ENCODE peak calls at places on chromosomes 12 and 14, in seven cellular contexts. V, A, Y, H, F, K and Z are unnamed samples.
A peak's percentile ranks its signal among the peaks of the same experiment; 100 is the strongest.

GRCh38 chr12:57139796-57140649 is 7.4 kb downstream of the LRP1-AS start:
- DNase-seq in V (no peak), A (peak; percentile 35), Y (no peak), H (no peak), F (no peak), K (no peak), Z (no peak)

GRCh38 chr12:8544295-8544694 is 3.6 kb upstream of the CLEC4E start:
- DNase-seq in V (peak; percentile 70), A (peak; percentile 40), Y (peak; percentile 80), H (no peak), F (peak; percentile 38), K (peak; percentile 72), Z (no peak)

GRCh38 chr14:95472819-95473251 is 43.6 kb downstream of the SYNE3 start:
- DNase-seq in V (no peak), A (no peak), Y (no peak), H (no peak), F (no peak), K (no peak), Z (no peak)

GRCh38 chr12:56658921-56659320 is 13.1 kb upstream of the ATP5F1B start:
- DNase-seq in V (no peak), A (no peak), Y (no peak), H (no peak), F (no peak), K (no peak), Z (no peak)

GRCh38 chr14:103686831-103687485 is 28.3 kb downstream of the XRCC3 start:
- DNase-seq in V (no peak), A (no peak), Y (no peak), H (no peak), F (no peak), K (no peak), Z (no peak)

GRCh38 chr14:73723799-73724621 is 9.8 kb upstream of the PNMA1 start:
- DNase-seq in V (no peak), A (peak; percentile 84), Y (no peak), H (peak; percentile 86), F (peak; percentile 72), K (no peak), Z (peak; percentile 33)

GRCh38 chr12:2456813-2457186 is 338.0 kb upstream of the FKBP4 start:
- DNase-seq in V (no peak), A (no peak), Y (no peak), H (no peak), F (no peak), K (no peak), Z (no peak)

GRCh38 chr12:25045869-25046268 is 97.0 kb upstream of the BCAT1 start:
- DNase-seq in V (no peak), A (no peak), Y (no peak), H (no peak), F (no peak), K (no peak), Z (no peak)

GRCh38 chr12:42679402-42679801 is 89.9 kb upstream of the PRICKLE1 start:
- DNase-seq in V (no peak), A (no peak), Y (peak; percentile 21), H (no peak), F (no peak), K (no peak), Z (no peak)

GRCh38 chr14:34297786-34298520 is 164.1 kb downstream of the SPTSSA start:
- DNase-seq in V (no peak), A (no peak), Y (no peak), H (no peak), F (no peak), K (no peak), Z (no peak)

GRCh38 chr12:26109343-26109841 is 15.4 kb downstream of the BHLHE41 start:
- DNase-seq in V (no peak), A (peak; percentile 68), Y (no peak), H (no peak), F (no peak), K (no peak), Z (no peak)

GRCh38 chr12:57210461-57210860 is 6.1 kb upstream of the NXPH4 start:
- DNase-seq in V (no peak), A (no peak), Y (no peak), H (no peak), F (no peak), K (no peak), Z (no peak)

GRCh38 chr14:67485501-67486095 is 2.9 kb downstream of the TMEM229B start:
- DNase-seq in V (no peak), A (no peak), Y (no peak), H (no peak), F (no peak), K (no peak), Z (no peak)

GRCh38 chr14:70665448-70666363 is 24.0 kb downstream of the TTC9 start:
- DNase-seq in V (no peak), A (no peak), Y (no peak), H (no peak), F (no peak), K (no peak), Z (peak; percentile 73)

GRCh38 chr12:131061041-131061806 is 107.5 kb downstream of the ADGRD1 start:
- DNase-seq in V (no peak), A (peak; percentile 7), Y (no peak), H (no peak), F (peak; percentile 4), K (no peak), Z (no peak)

GRCh38 chr12:56377310-56377988 is 14.8 kb upstream of the APOF start:
- DNase-seq in V (no peak), A (no peak), Y (no peak), H (no peak), F (no peak), K (no peak), Z (no peak)

GRCh38 chr14:36662543-36663403 is 1.1 kb downstream of the PAX9 start:
- DNase-seq in V (no peak), A (no peak), Y (no peak), H (no peak), F (no peak), K (no peak), Z (no peak)

GRCh38 chr12:54010972-54011664 is 2.3 kb downstream of the HOXC8 start:
- DNase-seq in V (no peak), A (no peak), Y (no peak), H (no peak), F (no peak), K (no peak), Z (no peak)

DNA sequence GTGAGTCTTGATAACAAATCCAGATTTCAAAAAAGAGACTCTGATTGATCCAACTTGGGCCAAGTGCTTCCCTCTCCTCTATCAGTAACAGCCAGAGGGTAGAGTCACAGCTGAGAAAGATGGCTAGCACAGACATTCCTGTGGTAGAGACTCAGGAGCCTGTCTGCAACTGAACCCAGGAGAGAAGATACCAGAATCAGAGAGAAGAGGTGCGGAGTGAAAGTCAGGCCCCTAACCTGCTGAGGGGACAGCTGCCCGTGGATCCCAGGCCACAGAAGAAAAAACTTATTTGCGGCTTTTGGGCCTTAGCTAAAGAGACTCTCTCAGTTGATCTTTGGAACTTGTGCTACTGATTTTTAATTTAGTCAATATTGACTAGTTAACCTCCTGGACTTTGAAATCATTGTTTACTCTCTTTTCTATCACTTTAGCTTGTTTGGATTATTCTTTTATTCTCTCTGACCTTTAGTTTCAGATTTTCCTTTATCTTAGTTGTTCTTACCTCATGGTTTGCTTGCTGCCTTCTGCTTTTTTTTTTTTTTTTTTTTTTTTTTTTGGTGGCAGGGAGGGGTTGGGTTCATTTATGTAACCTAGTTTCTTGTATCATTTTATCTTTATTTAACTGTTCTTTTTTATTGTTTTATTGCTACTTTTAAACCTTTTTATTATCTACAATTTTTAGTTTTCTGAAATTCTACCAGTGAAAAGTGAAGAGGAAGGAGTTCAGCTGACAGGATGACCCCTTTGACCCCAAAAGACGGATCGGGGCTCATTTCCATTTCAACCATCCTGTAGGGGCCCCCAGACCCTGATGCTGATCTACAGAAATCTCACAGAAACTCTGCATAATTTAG is 154.9 kb upstream of the KRR1 start:
- DNase-seq in V (no peak), A (no peak), Y (no peak), H (no peak), F (no peak), K (no peak), Z (no peak)
- H3K27ac ChIP-seq in V (no peak overlapping the region), A (peak overlapping the region; percentile 61), Y (no peak overlapping the region), H (peak overlapping the region; percentile 14), F (peak overlapping the region; percentile 11), K (no peak overlapping the region), Z (peak overlapping the region; percentile 47)

GRCh38 chr14:99273025-99273723 is 1.2 kb upstream of the BCL11B start:
- DNase-seq in V (no peak), A (no peak), Y (peak; percentile 61), H (no peak), F (no peak), K (peak; percentile 27), Z (no peak)
- H3K27ac ChIP-seq in V (no peak overlapping the region), A (no peak overlapping the region), Y (no peak overlapping the region), H (peak overlapping the region; percentile 75), F (no peak overlapping the region), K (peak overlapping the region; percentile 80), Z (peak overlapping the region; percentile 77)

GRCh38 chr14:59333668-59334067 is 131.5 kb downstream of the GPR135 start:
- DNase-seq in V (no peak), A (no peak), Y (peak; percentile 92), H (no peak), F (no peak), K (no peak), Z (peak; percentile 29)

GRCh38 chr14:59331217-59331616 is 134.0 kb downstream of the GPR135 start:
- DNase-seq in V (peak; percentile 23), A (no peak), Y (no peak), H (no peak), F (no peak), K (no peak), Z (no peak)

GRCh38 chr14:59333235-59333634 is 131.9 kb downstream of the GPR135 start:
- DNase-seq in V (no peak), A (no peak), Y (peak; percentile 11), H (no peak), F (no peak), K (no peak), Z (no peak)

GRCh38 chr14:59330455-59330854 is 134.7 kb downstream of the GPR135 start:
- DNase-seq in V (no peak), A (no peak), Y (no peak), H (no peak), F (no peak), K (no peak), Z (no peak)

GRCh38 chr14:59332727-59333126 is 132.5 kb downstream of the GPR135 start:
- DNase-seq in V (no peak), A (no peak), Y (no peak), H (no peak), F (no peak), K (no peak), Z (no peak)
- H3K27ac ChIP-seq in V (no peak overlapping the region), A (peak overlapping the region; percentile 69), Y (peak overlapping the region; percentile 83), H (peak overlapping the region; percentile 61), F (peak overlapping the region; percentile 50), K (no peak overlapping the region), Z (no peak overlapping the region)

DNA sequence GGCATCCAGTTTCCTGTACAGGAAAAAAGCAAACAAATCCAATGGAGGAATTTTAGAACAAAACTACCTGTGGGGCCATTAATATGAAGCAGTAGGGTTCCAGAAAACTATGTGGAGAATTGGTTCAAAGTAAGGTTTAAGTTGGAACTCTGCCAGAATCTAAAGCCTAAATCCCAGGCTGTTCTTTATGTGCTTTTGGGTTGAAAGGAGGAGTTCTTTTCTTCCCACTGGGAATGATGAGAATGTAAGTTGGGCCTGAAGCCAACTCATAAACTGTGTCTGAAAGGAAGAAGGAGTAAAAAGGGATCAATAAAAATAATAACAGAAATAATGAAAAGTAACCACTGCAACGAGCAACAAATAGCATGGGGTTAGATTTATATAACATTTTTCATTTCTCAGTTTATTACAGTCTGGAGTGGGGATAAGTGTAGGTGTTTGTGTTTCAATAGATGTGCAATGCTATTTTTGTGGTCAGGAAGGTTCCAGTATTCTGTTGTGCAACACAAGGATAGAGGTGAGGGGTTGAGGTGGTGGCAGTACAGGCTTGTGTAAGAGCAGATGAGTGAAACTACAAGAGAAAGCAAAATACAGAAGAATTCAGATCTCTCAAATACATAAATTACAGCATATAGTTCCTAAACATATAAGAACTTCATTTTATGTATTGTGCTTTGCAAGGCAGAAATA is 373.6 kb downstream of the EMP1 start:
- DNase-seq in V (no peak), A (no peak), Y (no peak), H (no peak), F (no peak), K (no peak), Z (no peak)
- H3K27ac ChIP-seq in V (no peak overlapping the region), A (no peak overlapping the region), Y (no peak overlapping the region), H (no peak overlapping the region), F (no peak overlapping the region), K (no peak overlapping the region), Z (no peak overlapping the region)